ENCODE peak calls at places on chromosomes 1 and 21, in four cellular contexts. V, P, Q and L are unnamed samples.

GRCh38 chr1:29967261-29967660 is 730.9 kb downstream of the PTPRU start:
- DNase-seq in V (no peak), P (no peak), Q (no peak), L (no peak)

GRCh38 chr1:190353538-190354101 is 124.0 kb downstream of the BRINP3 start:
- DNase-seq in V (no peak), P (no peak), Q (no peak), L (no peak)

GRCh38 chr21:36695283-36695634 is 3.7 kb upstream of the SIM2 start:
- DNase-seq in V (no peak), P (no peak), Q (no peak), L (no peak)

GRCh38 chr1:119954476-119955422 is 58.4 kb upstream of the ADAM30 start:
- DNase-seq in V (no peak), P (no peak), Q (no peak), L (no peak)

GRCh38 chr1:110620686-110621085 is 14.5 kb upstream of the KCNA2 start:
- DNase-seq in V (no peak), P (no peak), Q (no peak), L (no peak)

GRCh38 chr21:46048926-46049889 is 48.7 kb upstream of the COL6A2 start:
- DNase-seq in V (no peak), P (no peak), Q (no peak), L (no peak)

GRCh38 chr1:23354260-23354659 is 10.2 kb upstream of the HNRNPR start:
- DNase-seq in V (peak), P (peak), Q (no peak), L (no peak)

GRCh38 chr1:6785721-6786505 is 659 bp downstream of the CAMTA1 start:
- DNase-seq in V (no peak), P (peak), Q (no peak), L (peak)

GRCh38 chr1:20574686-20575543 is 14.0 kb upstream of the CDA start:
- DNase-seq in V (peak), P (peak), Q (no peak), L (peak)

GRCh38 chr1:61403863-61404615 is 320.9 kb downstream of the TM2D1 start:
- DNase-seq in V (no peak), P (no peak), Q (no peak), L (peak)

GRCh38 chr1:112524251-112524650 is 15.5 kb downstream of the WNT2B start:
- DNase-seq in V (no peak), P (no peak), Q (no peak), L (no peak)

GRCh38 chr1:159906960-159907359 is 7.0 kb upstream of the CFAP45 start:
- DNase-seq in V (no peak), P (no peak), Q (no peak), L (no peak)

GRCh38 chr21:34939673-34940321 is 109.3 kb downstream of the RUNX1 start:
- DNase-seq in V (no peak), P (no peak), Q (no peak), L (no peak)

GRCh38 chr1:210681158-210681557 is 352.5 kb downstream of the HHAT start:
- DNase-seq in V (no peak), P (no peak), Q (no peak), L (no peak)

GRCh38 chr21:45993210-45994085 is 11.9 kb downstream of the COL6A1 start:
- DNase-seq in V (no peak), P (no peak), Q (no peak), L (no peak)

GRCh38 chr1:235867903-235868469 is 1.3 kb upstream of the LYST start:
- DNase-seq in V (no peak), P (no peak), Q (no peak), L (no peak)

GRCh38 chr1:69073176-69073575 is 494.5 kb upstream of the LRRC7 start:
- DNase-seq in V (no peak), P (no peak), Q (no peak), L (no peak)

GRCh38 chr21:33390479-33390878 is 12.7 kb upstream of the IFNGR2 start:
- DNase-seq in V (no peak), P (no peak), Q (no peak), L (no peak)

GRCh38 chr1:27399251-27399885 is 6.9 kb downstream of the GPR3 start:
- DNase-seq in V (no peak), P (no peak), Q (no peak), L (no peak)

DNA sequence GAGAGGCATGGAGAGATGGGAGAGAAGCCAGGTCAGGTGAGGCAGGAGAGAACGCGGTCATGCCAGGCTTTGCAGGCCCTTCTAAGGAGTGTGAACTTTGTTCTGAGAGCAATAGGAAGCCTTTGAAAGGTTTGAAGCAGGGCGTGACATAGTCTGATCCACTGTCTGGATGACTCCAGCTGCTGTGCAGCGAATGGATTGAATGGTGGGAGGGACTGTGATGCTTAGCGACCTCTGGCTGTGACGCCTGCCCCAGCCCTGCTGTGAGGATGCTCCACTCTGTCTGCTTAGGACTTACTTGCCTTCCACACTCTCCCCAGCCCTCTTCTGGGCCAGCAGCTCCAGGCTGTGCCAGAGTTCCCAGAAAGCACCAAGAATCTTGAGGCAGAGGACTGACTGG is 41.8 kb upstream of the POU3F1 start:
- DNase-seq in V (peak), P (no peak), Q (no peak), L (no peak)
- TF ChIP-seq SP1 in V (no peak), P (no peak), Q (no peak), L (no peak)

GRCh38 chr1:37034301-37035013 is at the start of gene GRIK3:
- DNase-seq in V (no peak), P (no peak), Q (no peak), L (peak)
- TF ChIP-seq FOXK2 in V (no peak), P (no peak), Q (no peak), L (no peak)

GRCh38 chr1:239811211-239811902 is 280.3 kb upstream of the FMN2 start:
- DNase-seq in V (no peak), P (no peak), Q (no peak), L (no peak)
- TF ChIP-seq SP1 in V (no peak), P (no peak), Q (no peak), L (no peak)

GRCh38 chr1:208654241-208654640 is 410.1 kb upstream of the PLXNA2 start:
- DNase-seq in V (peak), P (peak), Q (no peak), L (peak)

DNA sequence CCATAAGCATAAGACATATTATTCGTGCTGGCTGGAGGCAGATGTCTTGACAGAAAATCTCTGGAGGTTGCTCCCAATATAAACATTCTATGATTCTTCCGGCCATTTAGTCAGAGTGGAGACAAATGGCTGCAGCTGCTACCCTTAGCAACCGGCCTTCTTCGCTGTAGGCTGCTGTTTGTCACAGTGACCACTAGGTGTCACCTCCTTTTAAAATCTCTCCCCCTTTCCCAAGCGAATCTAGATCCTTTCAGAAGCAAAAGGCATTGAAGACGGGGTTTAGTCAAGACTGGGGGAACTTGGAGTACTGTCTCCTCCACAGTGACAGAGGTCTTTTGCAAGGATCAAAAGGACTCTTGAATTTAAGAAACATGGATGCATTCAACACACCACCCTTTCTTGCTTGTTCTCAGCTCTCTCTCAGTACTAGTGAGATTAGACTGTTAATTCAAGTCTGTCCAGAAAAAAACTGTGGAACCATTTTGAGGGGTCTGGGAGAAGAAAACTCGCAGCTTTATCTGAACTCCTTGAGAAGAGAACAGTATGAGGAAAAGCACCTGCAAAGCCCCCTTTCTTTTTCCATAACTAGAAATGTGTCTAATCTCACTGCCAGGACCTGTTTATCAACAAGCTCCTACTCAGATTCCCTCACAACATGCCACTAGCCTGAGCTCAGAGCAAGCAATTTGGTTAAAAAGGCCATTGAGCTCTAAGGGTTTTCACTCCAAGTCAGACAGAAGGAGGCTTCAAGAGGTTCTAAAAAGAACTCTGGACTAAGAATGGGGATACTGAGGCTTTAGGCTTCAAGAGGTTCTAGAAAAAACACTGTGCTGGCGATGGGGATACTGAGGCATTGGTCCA is 408.3 kb upstream of the PLXNA2 start:
- DNase-seq in V (peak), P (peak), Q (peak), L (peak)
- TF ChIP-seq FOXK2 in V (no peak), P (no peak), Q (no peak), L (no peak)